ENCODE peak calls at places on chromosomes 5 and 9, in five cellular contexts. W is tibial nerve, J is prostate gland, T is esophagus squamous epithelium, U is upper lobe of right lung. E is an unnamed sample.

GRCh38 chr9:114343471-114344187 is 14.0 kb downstream of the ORM2 start:
- DNase-seq in J (no peak), W (no peak), U (no peak), T (no peak), E (no peak)

GRCh38 chr5:107955321-107955720 is 284.6 kb upstream of the EFNA5 start:
- DNase-seq in U (no peak), J (no peak), W (no peak), T (no peak), E (no peak)

GRCh38 chr5:4831325-4831724 is 308.8 kb upstream of the ADAMTS16 start:
- DNase-seq in T (no peak), W (no peak), J (no peak), U (no peak), E (no peak)

GRCh38 chr5:33091571-33092363 is 349.0 kb upstream of the TARS1 start:
- DNase-seq in W (no peak), J (no peak), T (no peak), U (no peak), E (no peak)

GRCh38 chr9:131885144-131885609 is 145.3 kb upstream of the RAPGEF1 start:
- DNase-seq in T (no peak), U (peak; percentile 70), J (no peak), W (no peak), E (no peak)

GRCh38 chr9:118170032-118170955 is 466.1 kb downstream of the TLR4 start:
- DNase-seq in W (no peak), T (no peak), U (no peak), J (peak; percentile 6), E (no peak)

GRCh38 chr5:157740211-157740610 is 3.3 kb upstream of the LSM11 start:
- DNase-seq in J (no peak), U (no peak), T (no peak), W (no peak), E (no peak)

GRCh38 chr9:93575706-93576295 is 583 bp upstream of the PHF2 start:
- DNase-seq in U (peak; percentile 86), J (peak; percentile 46), W (no peak), T (no peak), E (peak; percentile 63)

GRCh38 chr5:121199238-121199999 is 652.3 kb upstream of the FTMT start:
- DNase-seq in J (no peak), T (no peak), W (no peak), U (peak; percentile 46), E (peak; percentile 20)

GRCh38 chr9:97986466-97986865 is 3.3 kb downstream of the ANP32B start:
- DNase-seq in J (no peak), W (no peak), U (no peak), T (no peak), E (no peak)

GRCh38 chr5:173155912-173156311 is 11.6 kb downstream of the BNIP1 start:
- DNase-seq in U (no peak), T (no peak), W (no peak), J (no peak), E (no peak)

GRCh38 chr5:140295414-140295813 is 7.5 kb downstream of the PFDN1 start:
- DNase-seq in U (no peak), W (no peak), T (no peak), J (peak; percentile 16), E (no peak)

GRCh38 chr9:128192601-128193371 is 1.4 kb upstream of the CIZ1 start:
- DNase-seq in U (peak; percentile 91), T (no peak), W (peak; percentile 69), J (peak; percentile 86), E (peak; percentile 85)

GRCh38 chr9:37503736-37504135 is 18.0 kb downstream of the POLR1E start:
- DNase-seq in J (no peak), T (no peak), U (no peak), W (no peak), E (no peak)

GRCh38 chr9:119697996-119698395 is 328.8 kb upstream of the BRINP1 start:
- DNase-seq in U (no peak), W (no peak), J (no peak), T (no peak), E (no peak)

GRCh38 chr5:96942911-96943310 is 7.0 kb downstream of the LNPEP start:
- DNase-seq in J (no peak), W (no peak), U (no peak), T (no peak), E (no peak)

GRCh38 chr9:34589371-34589655 is 211 bp downstream of the CNTFR start:
- DNase-seq in U (no peak), T (no peak), W (no peak), J (no peak), E (no peak)

GRCh38 chr5:146778261-146778660 is 100.3 kb downstream of the PPP2R2B start:
- DNase-seq in T (no peak), J (no peak), W (no peak), U (no peak), E (no peak)

GRCh38 chr5:77316871-77317661 is 106.6 kb downstream of the PDE8B start:
- DNase-seq in T (no peak), U (no peak), W (no peak), J (no peak), E (no peak)

GRCh38 chr9:78004478-78005229 is 27.0 kb downstream of the GNAQ start:
- DNase-seq in U (no peak), J (no peak), W (no peak), T (no peak), E (no peak)

DNA sequence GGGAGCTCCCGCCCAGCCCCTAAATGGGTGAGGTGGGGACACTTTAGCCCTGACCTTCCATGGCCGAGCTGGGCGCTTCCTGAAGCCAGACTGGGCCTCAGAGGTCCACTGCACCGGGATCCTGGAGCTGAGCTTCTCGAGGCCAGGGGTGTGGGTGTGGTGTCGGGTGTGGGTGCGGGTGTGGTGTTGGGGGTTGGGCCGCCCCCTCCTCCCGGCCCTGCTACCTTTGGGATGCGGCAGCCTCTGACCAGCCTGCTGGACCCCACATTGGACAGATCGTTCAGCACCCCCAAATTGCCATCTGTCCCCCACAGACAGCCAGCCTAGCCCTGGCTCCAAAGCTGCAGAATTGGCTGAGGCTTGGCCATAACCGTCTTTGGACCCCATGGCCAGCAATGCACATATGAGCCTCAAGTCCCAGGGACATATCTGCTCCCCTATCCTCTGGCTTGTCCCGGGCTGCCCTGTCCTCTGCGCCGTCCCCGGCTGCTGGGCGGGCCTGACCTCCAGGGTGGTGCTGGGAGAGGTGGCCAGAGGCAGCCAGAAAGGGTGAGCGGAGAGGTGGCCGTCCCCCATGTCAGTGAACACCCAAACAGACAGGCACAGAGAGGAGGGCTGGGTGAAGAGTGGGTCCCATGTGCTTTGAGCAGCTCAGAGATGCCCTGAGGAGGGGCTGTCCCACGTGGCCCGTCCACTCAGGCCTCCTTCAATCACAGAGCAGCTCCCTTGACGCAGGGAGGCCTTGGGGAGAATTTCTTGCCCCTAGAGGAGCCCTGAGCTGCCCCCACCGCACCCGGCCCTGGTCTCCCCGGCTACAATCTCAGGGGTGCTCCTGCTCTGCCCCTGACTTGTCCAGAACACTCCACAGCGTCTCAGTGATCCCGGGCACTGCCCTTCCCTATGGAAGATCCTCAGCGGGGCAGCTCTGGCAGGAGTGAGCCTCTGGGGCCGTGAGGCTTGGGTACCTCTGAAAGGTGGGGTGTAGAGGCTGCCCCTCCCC is 3.4 kb upstream of the PTGDS start:
- DNase-seq in T (no peak), U (no peak), J (no peak), W (no peak), E (no peak)
- H3K4me1 ChIP-seq in T (peaks cover 51% of the 10 kb centered on the region), U (peaks cover 30% of the 10 kb centered on the region), J (no peaks in the 10 kb centered on the region), W (peaks cover 7% of the 10 kb centered on the region), E (no peaks in the 10 kb centered on the region)

GRCh38 chr9:137027369-137028012 is 546 bp downstream of the ABCA2 start:
- DNase-seq in J (no peak), T (no peak), W (no peak), U (no peak), E (no peak)
- H3K4me3 ChIP-seq in J (peak overlapping the region; percentile 51), T (peak overlapping the region; percentile 32), W (peak overlapping the region; percentile 63), U (peak overlapping the region; percentile 52), E (peak overlapping the region; percentile 40)

GRCh38 chr9:133117271-133118178 is 3.5 kb downstream of the RALGDS start:
- DNase-seq in U (no peak), W (no peak), J (peak; percentile 60), T (no peak), E (no peak)

GRCh38 chr9:133115604-133116345 is 5.3 kb downstream of the RALGDS start:
- DNase-seq in W (no peak), J (no peak), T (no peak), U (peak; percentile 63), E (peak; percentile 15)

GRCh38 chr9:133114886-133115603 is 6.0 kb downstream of the RALGDS start:
- DNase-seq in J (no peak), T (no peak), U (peak; percentile 63), W (no peak), E (no peak)

GRCh38 chr9:133118179-133118520 is 2.9 kb downstream of the RALGDS start:
- DNase-seq in W (no peak), U (no peak), J (no peak), T (no peak), E (no peak)

DNA sequence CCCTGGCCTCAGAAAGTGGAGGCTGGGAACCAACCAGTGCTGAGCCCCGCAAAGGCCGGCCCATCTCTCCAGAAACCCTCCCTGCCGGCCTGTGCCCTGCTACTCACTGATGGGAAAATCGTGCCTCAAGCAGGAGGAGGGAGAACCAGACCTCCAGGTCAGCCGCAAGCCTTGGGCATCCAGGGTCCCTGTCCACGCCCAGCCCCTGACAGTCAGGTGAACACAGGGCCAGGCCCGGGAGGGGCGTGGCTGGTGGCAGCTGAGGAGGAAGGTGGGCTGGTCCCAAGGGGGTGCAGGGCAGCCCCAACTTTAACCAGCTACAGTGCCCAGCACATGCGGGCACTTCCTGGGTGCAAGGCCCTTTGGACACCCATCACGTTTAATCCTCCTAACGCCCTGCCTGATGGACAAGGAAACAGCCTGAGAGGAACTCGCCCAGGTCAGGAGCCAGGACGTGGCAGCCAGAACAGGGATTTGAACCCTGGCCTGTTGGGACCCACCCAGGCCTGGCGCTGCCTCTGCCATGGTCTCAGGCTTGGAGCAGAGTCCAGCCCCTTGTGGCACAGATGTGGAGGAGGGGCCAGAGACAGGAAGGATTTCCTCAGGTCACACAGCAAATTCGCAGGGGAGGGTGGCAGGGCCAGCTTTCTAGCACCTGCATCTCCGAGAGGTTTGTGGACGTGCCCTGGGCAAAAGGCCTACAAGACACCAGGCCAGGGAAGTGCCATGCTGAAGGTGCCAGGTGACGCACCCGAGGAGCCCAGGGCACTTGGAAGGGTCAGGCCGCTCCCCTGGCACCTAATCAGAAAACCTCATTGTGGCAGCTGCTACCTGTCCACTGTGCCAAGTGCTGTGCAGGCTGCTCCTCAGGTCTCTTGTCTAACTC is 4.5 kb downstream of the RALGDS start:
- DNase-seq in U (peak; percentile 64), T (no peak), W (no peak), J (no peak), E (no peak)
- H3K27ac ChIP-seq in U (no peak overlapping the region), T (peak overlapping the region; percentile 94), W (peak overlapping the region; percentile 84), J (no peak overlapping the region), E (no peak overlapping the region)

GRCh38 chr9:104773118-104773517 is 9.2 kb downstream of the NIPSNAP3B start:
- DNase-seq in J (no peak), T (no peak), U (no peak), W (no peak), E (no peak)

GRCh38 chr9:104772707-104773106 is 8.8 kb downstream of the NIPSNAP3B start:
- DNase-seq in U (no peak), J (no peak), T (no peak), W (no peak), E (no peak)

GRCh38 chr9:104767507-104767906 is 3.6 kb downstream of the NIPSNAP3B start:
- DNase-seq in U (no peak), W (no peak), T (no peak), J (no peak), E (no peak)

GRCh38 chr9:104766025-104766424 is 2.1 kb downstream of the NIPSNAP3B start:
- DNase-seq in U (no peak), T (no peak), J (no peak), W (no peak), E (no peak)

DNA sequence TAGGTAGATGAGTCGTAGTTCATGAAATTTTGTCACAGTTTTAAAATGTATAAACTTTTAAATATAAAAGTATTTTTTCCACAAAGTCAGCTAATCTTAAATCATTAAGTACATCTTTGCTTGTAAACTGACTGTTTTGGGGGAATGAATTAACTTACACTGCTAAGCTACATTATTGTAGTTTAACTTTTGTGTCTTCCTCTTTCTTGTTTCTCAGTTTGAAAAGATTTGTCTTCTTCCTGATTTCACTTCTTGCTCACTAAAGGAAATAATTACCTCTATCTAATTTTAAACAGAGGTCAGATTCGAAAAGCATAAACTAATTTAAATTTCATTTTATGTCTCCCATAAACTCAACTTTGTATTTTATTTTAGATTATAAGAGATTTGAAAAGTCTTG is 5.7 kb downstream of the NIPSNAP3B start:
- DNase-seq in J (no peak), W (no peak), U (no peak), T (no peak), E (no peak)
- H3K4me1 ChIP-seq in J (no peaks in the 10 kb centered on the region), W (no peaks in the 10 kb centered on the region), U (no peaks in the 10 kb centered on the region), T (peaks cover 12% of the 10 kb centered on the region), E (no peaks in the 10 kb centered on the region)

E was measured in uterus.